ENCODE peak calls at places on chromosomes 2 and 18, in four cellular contexts. L is mesothelial cell of epicardium, T is lung, I is cardiac muscle cell. X is an unnamed sample.

GRCh38 chr2:106572541-106573148 is 85.5 kb downstream of the CD8B2 start:
- DNase-seq in L (no peak), T (no peak), I (no peak), X (peak; percentile 42)

GRCh38 chr18:58828399-58829121 is 36.1 kb upstream of the ZNF532 start:
- DNase-seq in T (no peak), I (no peak), L (no peak), X (no peak)

GRCh38 chr18:13159579-13159978 is 59.0 kb upstream of the LDLRAD4 start:
- DNase-seq in L (no peak), I (peak; percentile 64), T (no peak), X (no peak)

GRCh38 chr2:211864328-211864727 is 674.3 kb downstream of the ERBB4 start:
- DNase-seq in I (no peak), T (no peak), L (no peak), X (no peak)

GRCh38 chr18:56233595-56233994 is 404.8 kb downstream of the TXNL1 start:
- DNase-seq in L (no peak), I (no peak), T (no peak), X (no peak)

GRCh38 chr2:136136921-136137320 is 19.0 kb upstream of the CXCR4 start:
- DNase-seq in L (no peak), T (no peak), I (no peak), X (no peak)

GRCh38 chr2:156834431-156834830 is 398.3 kb downstream of the GPD2 start:
- DNase-seq in L (no peak), I (no peak), T (no peak), X (no peak)

GRCh38 chr2:233114421-233114861 is 54.3 kb downstream of the INPP5D start:
- DNase-seq in I (no peak), L (no peak), T (no peak), X (no peak)

GRCh38 chr2:60386436-60386835 is 167.0 kb downstream of the BCL11A start:
- DNase-seq in T (no peak), I (no peak), L (no peak), X (no peak)

GRCh38 chr2:200486529-200486928 is 23.3 kb downstream of the KCTD18 start:
- DNase-seq in I (no peak), T (no peak), L (no peak), X (no peak)

GRCh38 chr2:84458436-84459027 is 548 bp downstream of the SUCLG1 start:
- DNase-seq in L (no peak), I (peak; percentile 32), T (peak; percentile 30), X (peak; percentile 14)

GRCh38 chr2:173550143-173550542 is 195.5 kb downstream of the CDCA7 start:
- DNase-seq in I (no peak), L (no peak), T (no peak), X (no peak)

GRCh38 chr2:170815746-170816498 is 765 bp upstream of the GAD1 start:
- DNase-seq in L (peak; percentile 72), I (peak; percentile 89), T (peak; percentile 65), X (peak; percentile 89)

GRCh38 chr18:56284319-56284718 is 354.1 kb downstream of the TXNL1 start:
- DNase-seq in I (no peak), L (no peak), T (no peak), X (no peak)

GRCh38 chr2:127176371-127177311 is 43.5 kb downstream of the CYP27C1 start:
- DNase-seq in T (no peak), I (no peak), L (no peak), X (peak; percentile 38)

GRCh38 chr2:223826995-223827394 is 10.4 kb downstream of the AP1S3 start:
- DNase-seq in L (no peak), I (no peak), T (no peak), X (no peak)
- TF ChIP-seq CTCF in L (no peak), I (no peak), T (no peak), X (no peak)

GRCh38 chr2:114807666-114808065 is 365.2 kb downstream of the DPP10 start:
- DNase-seq in T (no peak), I (no peak), L (no peak), X (no peak)

GRCh38 chr2:114812261-114812660 is 369.8 kb downstream of the DPP10 start:
- DNase-seq in L (no peak), T (no peak), I (no peak), X (no peak)

GRCh38 chr2:114814355-114814754 is 371.9 kb downstream of the DPP10 start:
- DNase-seq in I (no peak), L (no peak), T (no peak), X (no peak)

GRCh38 chr2:114805195-114805594 is 362.8 kb downstream of the DPP10 start:
- DNase-seq in I (no peak), T (no peak), L (no peak), X (no peak)

GRCh38 chr2:114810092-114810491 is 367.7 kb downstream of the DPP10 start:
- DNase-seq in I (no peak), L (no peak), T (no peak), X (no peak)
- TF ChIP-seq CTCF in I (no peak), L (no peak), T (no peak), X (no peak)

DNA sequence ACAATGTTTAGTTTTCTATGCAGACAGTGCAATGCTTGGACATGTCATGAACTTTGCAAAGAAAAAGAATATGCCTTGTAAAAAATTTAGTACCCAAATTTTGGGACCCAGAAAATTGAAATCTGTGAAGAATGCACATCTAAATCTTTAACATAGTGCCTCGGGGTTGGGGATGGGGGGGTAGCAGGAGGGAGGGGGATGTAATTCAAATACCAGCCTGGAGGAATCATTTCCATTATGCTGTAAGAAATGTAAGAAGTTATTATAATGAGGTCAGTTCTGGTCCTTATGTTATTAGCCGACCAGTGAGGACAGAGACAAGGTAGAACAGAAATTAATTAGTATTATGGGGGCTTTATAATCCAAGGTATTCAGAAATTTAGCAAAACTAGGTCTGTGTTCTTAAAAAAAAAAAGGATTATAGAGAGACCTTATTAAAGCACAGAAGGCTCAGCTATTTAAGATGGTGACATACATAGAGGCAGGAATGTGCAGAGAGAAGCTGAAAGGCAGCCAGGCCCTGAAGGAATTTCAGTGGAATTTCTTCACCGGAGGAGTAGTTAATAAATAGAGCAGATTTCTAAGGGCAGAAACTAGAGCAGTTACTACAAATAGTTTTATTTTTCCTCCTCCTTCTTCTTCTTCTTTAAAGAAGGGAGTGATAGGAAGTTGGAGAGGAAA is 89.0 kb upstream of the RBMS1 start:
- DNase-seq in I (peak; percentile 68), T (no peak), L (no peak), X (no peak)
- TF ChIP-seq CTCF in I (no peak), T (no peak), L (no peak), X (no peak)

GRCh38 chr2:20691076-20691708 is 24.2 kb downstream of the GDF7 start:
- DNase-seq in T (no peak), I (no peak), L (no peak), X (no peak)

GRCh38 chr2:20687260-20687772 is 20.4 kb downstream of the GDF7 start:
- DNase-seq in L (no peak), T (no peak), I (no peak), X (no peak)

GRCh38 chr2:20693317-20693716 is 26.4 kb downstream of the GDF7 start:
- DNase-seq in T (no peak), I (no peak), L (no peak), X (no peak)

GRCh38 chr2:20689428-20690264 is 22.7 kb downstream of the GDF7 start:
- DNase-seq in I (no peak), T (no peak), L (no peak), X (no peak)

DNA sequence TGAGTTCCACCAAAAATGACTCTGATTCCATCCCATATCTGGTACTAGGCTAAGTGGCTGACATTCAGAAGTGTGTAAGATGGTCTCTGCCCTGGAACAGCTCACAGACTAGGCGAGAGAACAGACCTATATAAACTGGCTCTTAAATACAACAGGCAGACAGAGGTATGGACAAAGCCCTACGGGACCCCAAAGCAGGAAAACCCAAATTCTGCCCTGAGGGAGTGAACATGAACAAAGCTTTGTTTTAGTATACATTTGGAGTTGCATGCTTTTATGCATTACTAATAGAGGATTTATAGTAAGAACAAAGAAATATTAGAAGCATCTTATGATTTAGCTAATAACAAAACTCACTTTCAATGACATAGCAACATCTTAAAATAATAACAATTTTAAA is 25.1 kb downstream of the GDF7 start:
- DNase-seq in I (no peak), T (no peak), L (no peak), X (no peak)
- TF ChIP-seq CTCF in I (no peak), T (no peak), L (no peak), X (no peak)

X was measured in glutamatergic neuron.